ENCODE peak calls at places on chromosomes 16 and 17, in ten cellular contexts. B is AG04449; P is smooth muscle cell of the brain vasculature; Z is stimulated activated CD4-positive, alpha-beta T cell treated with anti-CD3 and anti-CD28 coated beads, Interleukin-4, amount 100 ng/mL, for 4 hours; K is kidney epithelial cell; V is non-pigmented ciliary epithelial cell; H is B cell; R is GM20000; G is psoas muscle; U is GM10248. I is an unnamed sample.
A peak's percentile ranks its signal among the peaks of the same experiment; 100 is the strongest.

GRCh38 chr17:19897108-19897854 is 29.5 kb upstream of the ULK2 start:
- DNase-seq in G (peak; percentile 39), H (no peak), U (no peak), P (no peak), Z (no peak), K (no peak), B (no peak), V (no peak), R (no peak), I (no peak)

GRCh38 chr16:48556913-48557351 is 53.0 kb downstream of the N4BP1 start:
- DNase-seq in U (peak; percentile 28), H (no peak), K (peak; percentile 37), V (peak; percentile 36), Z (peak; percentile 53), R (no peak), G (no peak), P (no peak), B (peak; percentile 34), I (no peak)

GRCh38 chr16:87143661-87144121 is 173.5 kb downstream of the C16orf95 start:
- DNase-seq in H (no peak), K (no peak), B (no peak), G (no peak), R (no peak), P (peak; percentile 69), Z (no peak), V (no peak), U (no peak), I (no peak)

GRCh38 chr16:5415123-5415522 is 317.5 kb upstream of the EEF2KMT start:
- DNase-seq in U (no peak), K (no peak), V (no peak), Z (no peak), P (no peak), R (no peak), H (no peak), G (no peak), B (no peak), I (no peak)

GRCh38 chr17:7841622-7842379 is 7.8 kb downstream of the KDM6B start:
- DNase-seq in P (no peak), G (peak; percentile 96), K (peak; percentile 43), V (no peak), R (peak; percentile 82), Z (peak; percentile 97), U (peak; percentile 78), H (peak; percentile 90), B (no peak), I (peak; percentile 88)

GRCh38 chr17:80608326-80608725 is 63.7 kb downstream of the RPTOR start:
- DNase-seq in R (no peak), B (no peak), G (no peak), K (no peak), P (no peak), H (no peak), Z (no peak), V (no peak), U (no peak), I (no peak)

GRCh38 chr16:4190934-4191333 is 50.9 kb downstream of the SRL start:
- DNase-seq in Z (no peak), K (no peak), P (no peak), V (no peak), R (no peak), U (no peak), G (no peak), H (no peak), B (no peak), I (no peak)

GRCh38 chr17:31197991-31198390 is 99.0 kb downstream of the OMG start:
- DNase-seq in P (no peak), R (no peak), Z (no peak), B (no peak), U (no peak), H (no peak), K (no peak), V (no peak), G (no peak), I (no peak)

GRCh38 chr17:1049446-1050225 is 52.7 kb downstream of the TIMM22 start:
- DNase-seq in P (no peak), K (no peak), V (no peak), U (no peak), H (no peak), Z (no peak), G (peak; percentile 5), B (no peak), R (no peak), I (no peak)

GRCh38 chr16:4477966-4478365 is 1.8 kb downstream of the HMOX2 start:
- DNase-seq in U (no peak), V (no peak), B (no peak), P (no peak), R (no peak), G (no peak), H (no peak), Z (no peak), K (no peak), I (no peak)

I was measured in effector memory CD8-positive, alpha-beta T cell.